ENCODE peak calls at places on chromosomes 4 and X, in nine cellular contexts. One of them, this sample, is unnamed.

GRCh38 chr4:104967034-104967401 is 179.7 kb upstream of the TET2 start:
- DNase-seq in astrocyte: no peak
- DNase-seq in bronchial epithelial cell: peak
- DNase-seq in stimulated activated CD4-positive, alpha-beta T cell treated with anti-CD3 and anti-CD28 coated beads, Interleukin-2, amount 100 ng/mL, for 48 hours: no peak
- DNase-seq in NCI-H1092: no peak
- DNase-seq in stimulated activated CD8-positive, alpha-beta memory T cell treated with anti-CD3 and anti-CD28 coated beads, Interleukin-12 subunit alpha, Interleukin-12 subunit beta, amount 100 ng/mL, for 1 hour: no peak
- DNase-seq in adipocyte: no peak
- DNase-seq in effector memory CD4-positive, alpha-beta T cell: no peak
- DNase-seq in left kidney: peak
- DNase-seq in this sample: no peak

GRCh38 chrX:150036181-150036580 is 97.9 kb upstream of the EOLA2 start:
- DNase-seq in stimulated activated CD4-positive, alpha-beta T cell treated with anti-CD3 and anti-CD28 coated beads, Interleukin-2, amount 100 ng/mL, for 48 hours: no peak
- DNase-seq in adipocyte: peak
- DNase-seq in left kidney: no peak
- DNase-seq in stimulated activated CD8-positive, alpha-beta memory T cell treated with anti-CD3 and anti-CD28 coated beads, Interleukin-12 subunit alpha, Interleukin-12 subunit beta, amount 100 ng/mL, for 1 hour: no peak
- DNase-seq in astrocyte: peak
- DNase-seq in NCI-H1092: no peak
- DNase-seq in effector memory CD4-positive, alpha-beta T cell: no peak
- DNase-seq in bronchial epithelial cell: peak
- DNase-seq in this sample: peak

GRCh38 chr4:108940086-108941033 is 177.5 kb upstream of the ETNPPL start:
- DNase-seq in bronchial epithelial cell: peak
- DNase-seq in astrocyte: peak
- DNase-seq in left kidney: peak
- DNase-seq in stimulated activated CD8-positive, alpha-beta memory T cell treated with anti-CD3 and anti-CD28 coated beads, Interleukin-12 subunit alpha, Interleukin-12 subunit beta, amount 100 ng/mL, for 1 hour: no peak
- DNase-seq in adipocyte: no peak
- DNase-seq in stimulated activated CD4-positive, alpha-beta T cell treated with anti-CD3 and anti-CD28 coated beads, Interleukin-2, amount 100 ng/mL, for 48 hours: no peak
- DNase-seq in effector memory CD4-positive, alpha-beta T cell: no peak
- DNase-seq in NCI-H1092: no peak
- DNase-seq in this sample: peak

GRCh38 chr4:26406346-26406975 is 83.8 kb downstream of the CCKAR start:
- DNase-seq in effector memory CD4-positive, alpha-beta T cell: no peak
- DNase-seq in stimulated activated CD4-positive, alpha-beta T cell treated with anti-CD3 and anti-CD28 coated beads, Interleukin-2, amount 100 ng/mL, for 48 hours: no peak
- DNase-seq in bronchial epithelial cell: peak
- DNase-seq in astrocyte: no peak
- DNase-seq in NCI-H1092: no peak
- DNase-seq in adipocyte: no peak
- DNase-seq in stimulated activated CD8-positive, alpha-beta memory T cell treated with anti-CD3 and anti-CD28 coated beads, Interleukin-12 subunit alpha, Interleukin-12 subunit beta, amount 100 ng/mL, for 1 hour: no peak
- DNase-seq in left kidney: no peak
- DNase-seq in this sample: no peak

GRCh38 chrX:17564689-17565409 is 172.4 kb upstream of the SCML1 start:
- DNase-seq in adipocyte: peak
- DNase-seq in left kidney: no peak
- DNase-seq in stimulated activated CD4-positive, alpha-beta T cell treated with anti-CD3 and anti-CD28 coated beads, Interleukin-2, amount 100 ng/mL, for 48 hours: no peak
- DNase-seq in stimulated activated CD8-positive, alpha-beta memory T cell treated with anti-CD3 and anti-CD28 coated beads, Interleukin-12 subunit alpha, Interleukin-12 subunit beta, amount 100 ng/mL, for 1 hour: no peak
- DNase-seq in bronchial epithelial cell: no peak
- DNase-seq in effector memory CD4-positive, alpha-beta T cell: no peak
- DNase-seq in NCI-H1092: no peak
- DNase-seq in astrocyte: peak
- DNase-seq in this sample: peak

GRCh38 chrX:45329217-45329616 is 128.5 kb upstream of the DIPK2B start:
- DNase-seq in adipocyte: no peak
- DNase-seq in stimulated activated CD4-positive, alpha-beta T cell treated with anti-CD3 and anti-CD28 coated beads, Interleukin-2, amount 100 ng/mL, for 48 hours: no peak
- DNase-seq in left kidney: no peak
- DNase-seq in stimulated activated CD8-positive, alpha-beta memory T cell treated with anti-CD3 and anti-CD28 coated beads, Interleukin-12 subunit alpha, Interleukin-12 subunit beta, amount 100 ng/mL, for 1 hour: no peak
- DNase-seq in effector memory CD4-positive, alpha-beta T cell: no peak
- DNase-seq in bronchial epithelial cell: no peak
- DNase-seq in astrocyte: peak
- DNase-seq in NCI-H1092: no peak
- DNase-seq in this sample: peak

GRCh38 chr4:107896158-107896645 is 35.1 kb upstream of the CYP2U1 start:
- DNase-seq in effector memory CD4-positive, alpha-beta T cell: no peak
- DNase-seq in astrocyte: peak
- DNase-seq in bronchial epithelial cell: peak
- DNase-seq in NCI-H1092: no peak
- DNase-seq in left kidney: peak
- DNase-seq in adipocyte: peak
- DNase-seq in stimulated activated CD8-positive, alpha-beta memory T cell treated with anti-CD3 and anti-CD28 coated beads, Interleukin-12 subunit alpha, Interleukin-12 subunit beta, amount 100 ng/mL, for 1 hour: no peak
- DNase-seq in stimulated activated CD4-positive, alpha-beta T cell treated with anti-CD3 and anti-CD28 coated beads, Interleukin-2, amount 100 ng/mL, for 48 hours: no peak
- DNase-seq in this sample: peak

GRCh38 chrX:134774190-134775048 is 116.1 kb upstream of the PLAC1 start:
- DNase-seq in left kidney: peak
- DNase-seq in NCI-H1092: no peak
- DNase-seq in effector memory CD4-positive, alpha-beta T cell: no peak
- DNase-seq in stimulated activated CD8-positive, alpha-beta memory T cell treated with anti-CD3 and anti-CD28 coated beads, Interleukin-12 subunit alpha, Interleukin-12 subunit beta, amount 100 ng/mL, for 1 hour: no peak
- DNase-seq in adipocyte: peak
- DNase-seq in stimulated activated CD4-positive, alpha-beta T cell treated with anti-CD3 and anti-CD28 coated beads, Interleukin-2, amount 100 ng/mL, for 48 hours: no peak
- DNase-seq in astrocyte: peak
- DNase-seq in bronchial epithelial cell: no peak
- DNase-seq in this sample: no peak

GRCh38 chrX:13901354-13901753 is 84.5 kb upstream of the GPM6B start:
- DNase-seq in astrocyte: no peak
- DNase-seq in bronchial epithelial cell: no peak
- DNase-seq in left kidney: no peak
- DNase-seq in stimulated activated CD8-positive, alpha-beta memory T cell treated with anti-CD3 and anti-CD28 coated beads, Interleukin-12 subunit alpha, Interleukin-12 subunit beta, amount 100 ng/mL, for 1 hour: no peak
- DNase-seq in effector memory CD4-positive, alpha-beta T cell: no peak
- DNase-seq in adipocyte: no peak
- DNase-seq in stimulated activated CD4-positive, alpha-beta T cell treated with anti-CD3 and anti-CD28 coated beads, Interleukin-2, amount 100 ng/mL, for 48 hours: no peak
- DNase-seq in NCI-H1092: no peak
- DNase-seq in this sample: no peak